ENCODE peak calls at places on chromosomes 11 and 22, in ten cellular contexts. O, M, H, P, W, S, K, R, T and F are unnamed samples.

GRCh38 chr11:86476109-86476861 is 101.6 kb downstream of the CCDC81 start:
- DNase-seq in H (no peak), M (no peak), W (peak), P (no peak), K (no peak), S (no peak), T (no peak), R (peak), O (no peak), F (no peak)

GRCh38 chr11:76771446-76772099 is 11.6 kb upstream of the TSKU start:
- DNase-seq in W (no peak), M (no peak), R (no peak), T (no peak), S (no peak), P (no peak), K (no peak), H (no peak), O (peak), F (no peak)

GRCh38 chr22:44279059-44279340 is 33.8 kb downstream of the SHISAL1 start:
- DNase-seq in M (no peak), W (no peak), K (no peak), R (no peak), H (no peak), P (no peak), T (no peak), S (no peak), O (no peak), F (no peak)

GRCh38 chr11:125494987-125495725 is 909 bp downstream of the FEZ1 start:
- DNase-seq in R (peak), T (no peak), O (peak), P (peak), W (no peak), M (peak), S (peak), K (peak), H (peak), F (peak)

GRCh38 chr11:34512810-34513673 is 552 bp downstream of the ELF5 start:
- DNase-seq in K (peak), W (peak), M (peak), R (no peak), P (no peak), S (peak), H (peak), O (no peak), T (peak), F (no peak)

GRCh38 chr22:39197578-39197977 is 45.1 kb upstream of the CBX7 start:
- DNase-seq in O (no peak), W (no peak), T (no peak), M (no peak), R (no peak), H (no peak), K (no peak), P (no peak), S (no peak), F (no peak)

GRCh38 chr11:70707821-70708220 is 309.5 kb downstream of the CTTN start:
- DNase-seq in P (no peak), K (no peak), S (no peak), R (no peak), M (no peak), O (no peak), T (no peak), W (no peak), H (no peak), F (no peak)

GRCh38 chr22:27996529-27996925 is 77.5 kb upstream of the PITPNB start:
- DNase-seq in O (peak), K (no peak), R (peak), S (no peak), M (no peak), T (no peak), H (no peak), W (no peak), P (no peak), F (no peak)

GRCh38 chr11:79363261-79363660 is 77.6 kb downstream of the TENM4 start:
- DNase-seq in O (no peak), P (no peak), H (no peak), M (no peak), W (no peak), T (no peak), R (no peak), K (no peak), S (no peak), F (no peak)

GRCh38 chr11:71330996-71331395 is 78.6 kb upstream of the SHANK2 start:
- DNase-seq in H (no peak), K (no peak), P (no peak), S (no peak), R (no peak), M (no peak), T (peak), W (no peak), O (peak), F (no peak)

GRCh38 chr11:130204703-130205095 is 45.1 kb downstream of the ST14 start:
- DNase-seq in P (no peak), T (no peak), W (peak), S (no peak), M (no peak), R (no peak), O (peak), K (no peak), H (no peak), F (no peak)

GRCh38 chr11:10451399-10452116 is 3.5 kb upstream of the AMPD3 start:
- DNase-seq in S (no peak), K (no peak), P (no peak), T (no peak), R (no peak), H (no peak), O (no peak), W (no peak), M (no peak), F (no peak)

GRCh38 chr11:6315811-6316425 is 4.4 kb downstream of the CAVIN3 start:
- DNase-seq in O (peak), S (peak), P (peak), T (peak), M (peak), W (peak), K (peak), H (no peak), R (peak), F (no peak)

GRCh38 chr22:44247923-44248892 is 64.5 kb downstream of the SHISAL1 start:
- DNase-seq in P (no peak), S (no peak), W (no peak), R (no peak), K (no peak), O (no peak), T (peak), H (no peak), M (no peak), F (peak)

GRCh38 chr11:110565690-110566336 is 136.1 kb downstream of the FDX1 start:
- DNase-seq in T (peak), K (no peak), H (peak), M (no peak), S (no peak), W (no peak), R (no peak), P (no peak), O (no peak), F (no peak)

GRCh38 chr22:30607939-30608338 is 965 bp downstream of the TCN2 start:
- DNase-seq in R (no peak), W (no peak), P (no peak), S (no peak), O (no peak), H (no peak), K (no peak), M (no peak), T (no peak), F (no peak)

GRCh38 chr22:30611197-30611596 is 4.2 kb downstream of the TCN2 start:
- DNase-seq in H (no peak), R (no peak), W (no peak), M (no peak), P (no peak), S (no peak), T (no peak), O (no peak), K (no peak), F (no peak)

GRCh38 chr22:30610299-30610698 is 3.3 kb downstream of the TCN2 start:
- DNase-seq in O (peak), R (no peak), T (no peak), S (no peak), P (no peak), H (no peak), W (no peak), M (no peak), K (no peak), F (no peak)

GRCh38 chr22:30607300-30607930 is 441 bp downstream of the TCN2 start:
- DNase-seq in P (no peak), T (no peak), K (no peak), W (no peak), H (no peak), R (no peak), O (no peak), S (no peak), M (no peak), F (no peak)

DNA sequence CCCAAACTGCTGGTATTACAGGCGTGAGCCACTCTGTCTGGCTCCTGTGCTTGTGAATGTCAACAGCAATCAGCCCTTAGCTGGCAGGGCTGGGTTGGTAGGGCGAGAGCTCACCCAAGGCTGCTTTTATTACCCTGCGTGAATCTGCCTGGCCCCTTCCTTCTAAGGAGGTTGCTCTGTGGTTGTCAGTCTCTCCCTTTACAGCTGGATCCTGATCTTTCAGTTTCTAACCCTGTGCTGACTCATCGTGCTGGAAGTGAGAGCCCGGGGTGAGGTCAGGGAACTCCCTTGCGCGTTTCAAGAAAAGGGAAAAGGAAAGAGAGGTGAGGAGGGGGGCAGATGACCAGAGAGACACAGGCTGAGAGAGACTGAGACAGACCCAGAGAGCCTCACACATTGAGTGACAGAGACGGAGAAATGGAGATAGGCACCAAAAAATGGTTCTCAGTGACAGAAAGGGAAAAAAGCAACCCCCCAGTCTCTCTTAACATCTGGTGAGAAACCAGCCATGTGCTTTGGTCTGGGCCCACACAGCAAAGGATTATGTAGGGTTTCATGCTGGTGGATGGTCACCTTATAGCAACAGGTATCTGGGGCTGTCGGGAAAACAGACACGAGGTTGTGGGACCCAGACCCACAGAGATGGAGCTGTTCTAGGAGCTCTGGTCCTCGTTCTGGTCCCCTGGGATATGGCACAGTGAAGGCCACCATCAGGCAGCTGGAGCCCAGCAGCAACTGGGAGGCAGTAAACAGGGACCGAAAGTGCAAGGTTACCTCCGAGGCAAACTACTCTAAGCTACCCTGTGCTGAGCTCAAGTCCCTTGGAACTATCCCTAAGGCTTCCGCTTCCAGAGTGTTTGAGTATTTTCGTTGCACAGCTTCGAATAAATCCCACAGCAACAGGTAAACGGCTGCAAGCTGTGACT is 2.5 kb downstream of the TCN2 start:
- DNase-seq in W (peak), H (no peak), M (peak), O (peak), S (no peak), P (no peak), R (no peak), T (peak), K (peak), F (no peak)
- TF ChIP-seq EP300 in W (no peak), H (no peak), M (no peak), O (no peak), S (no peak), P (peak), R (no peak), T (no peak), K (peak), F (no peak)

DNA sequence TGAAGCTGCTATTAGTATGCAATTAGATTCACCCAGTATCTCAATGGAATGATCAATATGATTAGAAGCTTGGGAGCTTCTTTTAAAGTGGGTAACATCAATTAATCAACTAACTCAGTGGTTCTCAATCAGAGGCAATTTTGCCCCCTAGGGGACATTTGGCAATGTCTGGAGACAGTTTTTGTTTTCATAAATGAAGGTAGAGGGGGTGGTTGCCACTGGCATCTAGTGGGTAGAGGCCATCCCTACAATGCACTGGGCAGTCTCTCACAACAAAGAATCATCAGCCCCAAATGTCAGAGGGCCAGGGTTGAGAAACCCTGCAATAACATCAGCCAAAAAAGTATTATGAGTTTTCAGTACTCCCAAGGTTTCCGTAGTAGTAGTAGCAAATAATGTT is 5.9 kb upstream of the AMOTL1 start:
- DNase-seq in T (no peak), H (no peak), M (no peak), O (no peak), S (no peak), W (no peak), P (no peak), R (no peak), K (no peak), F (no peak)
- TF ChIP-seq EP300 in T (no peak), H (no peak), M (no peak), O (no peak), S (no peak), W (no peak), P (no peak), R (no peak), K (no peak), F (no peak)

GRCh38 chr11:65576867-65577755 is 1.3 kb downstream of the EHBP1L1 start:
- DNase-seq in O (peak), H (peak), M (peak), S (no peak), T (peak), K (no peak), W (peak), P (no peak), R (no peak), F (no peak)
- TF ChIP-seq EP300 in O (no peak), H (no peak), M (no peak), S (no peak), T (no peak), K (no peak), W (no peak), P (no peak), R (no peak), F (no peak)

GRCh38 chr11:128196235-128196634 is 391.1 kb downstream of the ETS1 start:
- DNase-seq in M (no peak), O (no peak), P (no peak), K (no peak), S (peak), W (no peak), H (no peak), T (no peak), R (no peak), F (no peak)

GRCh38 chr11:128194226-128194625 is 393.1 kb downstream of the ETS1 start:
- DNase-seq in S (no peak), M (no peak), T (no peak), P (no peak), W (no peak), R (no peak), H (no peak), K (no peak), O (no peak), F (no peak)

GRCh38 chr11:128193633-128194032 is 393.7 kb downstream of the ETS1 start:
- DNase-seq in O (no peak), M (no peak), R (no peak), S (no peak), K (no peak), W (no peak), H (no peak), T (no peak), P (no peak), F (no peak)

GRCh38 chr11:128195756-128196155 is 391.6 kb downstream of the ETS1 start:
- DNase-seq in M (no peak), W (no peak), S (no peak), K (no peak), O (no peak), P (no peak), R (no peak), H (no peak), T (no peak), F (no peak)

DNA sequence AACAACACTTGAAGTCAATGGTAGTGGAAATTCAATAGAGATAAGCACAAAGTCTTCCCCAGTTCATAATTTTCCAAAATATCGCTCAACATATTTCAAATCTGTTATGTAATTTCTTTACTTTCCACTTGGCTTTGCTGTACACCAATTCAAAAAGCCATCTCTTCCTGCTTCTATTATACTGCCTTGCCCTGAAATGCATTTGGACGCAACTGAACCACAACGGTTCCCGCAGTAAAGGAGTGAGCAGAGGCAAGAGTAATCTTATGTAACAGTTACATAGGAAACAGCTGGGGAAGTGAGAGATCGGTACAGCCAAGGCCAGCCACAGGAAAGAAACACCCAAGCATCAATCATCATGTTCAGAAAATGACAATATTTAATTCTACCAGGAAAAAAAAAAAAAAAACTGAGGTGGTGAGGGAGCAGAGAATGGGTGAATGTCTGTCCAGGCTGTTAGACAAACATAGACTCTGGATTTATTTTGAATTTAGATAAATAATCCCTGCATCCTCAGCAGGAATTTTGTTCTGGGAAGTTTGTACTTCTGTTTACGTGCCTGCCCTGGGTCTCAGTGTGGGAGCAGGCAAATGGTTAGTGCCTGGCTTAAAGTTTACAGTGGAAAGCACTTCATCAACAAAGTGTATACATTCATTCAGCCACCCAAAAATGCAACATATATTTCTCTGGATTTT is 392.2 kb downstream of the ETS1 start:
- DNase-seq in T (no peak), P (no peak), S (no peak), K (no peak), R (no peak), O (no peak), M (no peak), H (no peak), W (no peak), F (no peak)
- TF ChIP-seq EP300 in T (no peak), P (no peak), S (no peak), K (no peak), R (no peak), O (no peak), M (no peak), H (no peak), W (no peak), F (no peak)

DNA sequence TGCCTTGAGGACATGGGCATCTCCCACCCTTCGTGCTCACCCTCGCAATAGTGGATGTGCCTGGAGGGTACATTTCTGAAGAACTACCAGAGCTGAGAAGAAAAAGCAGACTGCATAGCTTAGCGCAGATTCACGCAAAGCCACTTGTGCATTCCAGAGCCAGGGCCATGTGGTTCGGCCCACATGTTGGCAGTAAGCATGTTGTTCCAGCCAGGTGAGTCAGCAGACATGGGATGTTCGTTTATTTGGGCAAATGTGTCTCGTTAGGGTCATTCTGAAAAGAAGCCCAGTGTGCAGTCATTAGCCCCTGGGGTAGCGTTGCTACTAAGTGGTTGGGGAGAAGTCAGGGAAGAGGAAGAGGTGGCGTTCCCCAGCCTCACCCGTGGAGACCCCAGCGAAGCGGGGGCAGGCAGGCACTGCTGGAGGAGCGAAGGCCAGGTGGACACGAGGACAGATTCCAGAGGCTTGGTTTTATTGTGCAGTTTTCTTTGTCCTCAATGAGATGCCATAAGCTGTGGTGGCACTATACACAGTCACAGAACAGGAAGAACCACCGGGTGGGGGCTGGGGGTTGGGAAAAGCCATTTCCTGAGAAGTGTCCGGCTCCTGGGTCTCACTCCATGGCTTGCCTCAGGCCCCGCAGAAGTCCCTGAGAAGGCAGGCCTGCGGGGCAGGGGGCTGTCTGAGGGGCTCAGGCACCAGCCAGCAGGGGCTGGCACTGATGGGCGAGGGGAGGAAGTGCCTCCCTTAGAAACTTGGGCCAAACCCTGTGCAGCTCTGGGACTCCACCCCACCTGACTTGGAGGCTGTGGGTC is 5.0 kb downstream of the THY1 start:
- DNase-seq in M (no peak), K (peak), T (no peak), S (peak), H (no peak), O (no peak), P (no peak), R (no peak), W (no peak), F (no peak)
- TF ChIP-seq EP300 in M (no peak), K (no peak), T (no peak), S (no peak), H (no peak), O (no peak), P (no peak), R (no peak), W (no peak), F (no peak)

GRCh38 chr22:36445158-36445668 is 36.2 kb downstream of the TXN2 start:
- DNase-seq in K (no peak), M (no peak), H (no peak), S (no peak), O (peak), R (peak), T (no peak), W (no peak), P (no peak), F (no peak)
- TF ChIP-seq EP300 in K (no peak), M (no peak), H (no peak), S (no peak), O (no peak), R (no peak), T (no peak), W (no peak), P (no peak), F (no peak)